ENCODE peak calls at places on chromosomes 5 and 9, in seven cellular contexts. One of them, this sample, is unnamed.

GRCh38 chr5:129377504-129377903 is 82.6 kb upstream of the ADAMTS19 start:
- DNase-seq in mesenchymal stem cell: no peak
- DNase-seq in H9: no peak
- DNase-seq in mesendoderm: no peak
- DNase-seq in IMR-90: no peak
- DNase-seq in H1: no peak
- DNase-seq in trophoblast cell: no peak
- DNase-seq in this sample: no peak

GRCh38 chr9:15113288-15113687 is 193.7 kb downstream of the TTC39B start:
- DNase-seq in trophoblast cell: no peak
- DNase-seq in mesenchymal stem cell: no peak
- DNase-seq in mesendoderm: no peak
- DNase-seq in IMR-90: no peak
- DNase-seq in H9: no peak
- DNase-seq in H1: no peak
- DNase-seq in this sample: no peak

GRCh38 chr9:26604076-26604662 is 288.4 kb downstream of the CAAP1 start:
- DNase-seq in trophoblast cell: no peak
- DNase-seq in IMR-90: no peak
- DNase-seq in H1: no peak
- DNase-seq in mesenchymal stem cell: no peak
- DNase-seq in H9: no peak
- DNase-seq in mesendoderm: no peak
- DNase-seq in this sample: no peak

GRCh38 chr5:59873113-59873512 is 20.4 kb downstream of the PDE4D start:
- DNase-seq in mesendoderm: peak; percentile 67
- DNase-seq in trophoblast cell: peak; percentile 15
- DNase-seq in mesenchymal stem cell: peak; percentile 71
- DNase-seq in H9: no peak
- DNase-seq in IMR-90: peak; percentile 74
- DNase-seq in H1: no peak
- DNase-seq in this sample: no peak

GRCh38 chr5:172642046-172642409 is 965 bp downstream of the NEURL1B start:
- DNase-seq in trophoblast cell: no peak
- DNase-seq in mesendoderm: no peak
- DNase-seq in H9: no peak
- DNase-seq in IMR-90: peak; percentile 21
- DNase-seq in mesenchymal stem cell: peak; percentile 47
- DNase-seq in H1: no peak
- DNase-seq in this sample: no peak

GRCh38 chr9:20242767-20243166 is 379.5 kb downstream of the MLLT3 start:
- DNase-seq in H1: no peak
- DNase-seq in H9: no peak
- DNase-seq in mesenchymal stem cell: no peak
- DNase-seq in IMR-90: no peak
- DNase-seq in mesendoderm: no peak
- DNase-seq in trophoblast cell: no peak
- DNase-seq in this sample: no peak

GRCh38 chr5:88829773-88830172 is 53.2 kb downstream of the MEF2C start:
- DNase-seq in H9: no peak
- DNase-seq in H1: no peak
- DNase-seq in mesenchymal stem cell: no peak
- DNase-seq in IMR-90: no peak
- DNase-seq in mesendoderm: no peak
- DNase-seq in trophoblast cell: no peak
- DNase-seq in this sample: no peak

GRCh38 chr5:68382640-68383039 is 167.1 kb downstream of the PIK3R1 start:
- DNase-seq in H1: no peak
- DNase-seq in IMR-90: peak; percentile 6
- DNase-seq in trophoblast cell: no peak
- DNase-seq in H9: no peak
- DNase-seq in mesendoderm: no peak
- DNase-seq in mesenchymal stem cell: peak; percentile 17
- DNase-seq in this sample: no peak

GRCh38 chr5:67143549-67143948 is 53.0 kb downstream of the CD180 start:
- DNase-seq in mesendoderm: no peak
- DNase-seq in H1: no peak
- DNase-seq in trophoblast cell: no peak
- DNase-seq in H9: no peak
- DNase-seq in mesenchymal stem cell: no peak
- DNase-seq in IMR-90: no peak
- DNase-seq in this sample: no peak

GRCh38 chr9:107388890-107389289 is 100.7 kb downstream of the KLF4 start:
- DNase-seq in H1: no peak
- DNase-seq in H9: no peak
- DNase-seq in IMR-90: no peak
- DNase-seq in mesenchymal stem cell: no peak
- DNase-seq in trophoblast cell: no peak
- DNase-seq in mesendoderm: no peak
- DNase-seq in this sample: no peak

GRCh38 chr9:113960748-113961147 is 84.6 kb downstream of the ZNF618 start:
- DNase-seq in mesendoderm: no peak
- DNase-seq in mesenchymal stem cell: no peak
- DNase-seq in trophoblast cell: no peak
- DNase-seq in H9: no peak
- DNase-seq in H1: no peak
- DNase-seq in IMR-90: no peak
- DNase-seq in this sample: no peak

GRCh38 chr5:138258704-138259285 is 15.6 kb downstream of the GFRA3 start:
- DNase-seq in mesendoderm: no peak
- DNase-seq in H1: no peak
- DNase-seq in IMR-90: no peak
- DNase-seq in H9: no peak
- DNase-seq in mesenchymal stem cell: no peak
- DNase-seq in trophoblast cell: no peak
- DNase-seq in this sample: no peak

GRCh38 chr5:126416266-126416925 is 6.8 kb upstream of the GRAMD2B start:
- DNase-seq in H1: no peak
- DNase-seq in mesenchymal stem cell: no peak
- DNase-seq in trophoblast cell: no peak
- DNase-seq in mesendoderm: no peak
- DNase-seq in IMR-90: no peak
- DNase-seq in H9: no peak
- DNase-seq in this sample: no peak

GRCh38 chr9:111148994-111149759 is 110.9 kb upstream of the LPAR1 start:
- DNase-seq in trophoblast cell: no peak
- DNase-seq in mesendoderm: peak; percentile 26
- DNase-seq in H1: no peak
- DNase-seq in mesenchymal stem cell: no peak
- DNase-seq in IMR-90: no peak
- DNase-seq in H9: no peak
- DNase-seq in this sample: no peak

GRCh38 chr5:173396311-173396993 is 68.2 kb upstream of the STC2 start:
- DNase-seq in trophoblast cell: no peak
- DNase-seq in H1: peak; percentile 76
- DNase-seq in IMR-90: no peak
- DNase-seq in H9: peak; percentile 76
- DNase-seq in mesenchymal stem cell: peak; percentile 16
- DNase-seq in mesendoderm: peak; percentile 75
- DNase-seq in this sample: no peak

GRCh38 chr9:124699575-124699974 is 71.5 kb downstream of the NR6A1 start:
- DNase-seq in trophoblast cell: no peak
- DNase-seq in H9: no peak
- DNase-seq in IMR-90: no peak
- DNase-seq in H1: no peak
- DNase-seq in mesendoderm: no peak
- DNase-seq in mesenchymal stem cell: no peak
- DNase-seq in this sample: no peak

GRCh38 chr5:96384353-96384752 is 48.7 kb downstream of the PCSK1 start:
- DNase-seq in IMR-90: peak; percentile 67
- DNase-seq in H9: no peak
- DNase-seq in mesenchymal stem cell: peak; percentile 60
- DNase-seq in H1: no peak
- DNase-seq in mesendoderm: peak; percentile 4
- DNase-seq in trophoblast cell: no peak
- DNase-seq in this sample: no peak

GRCh38 chr9:72386186-72386585 is 21.2 kb upstream of the ZFAND5 start:
- DNase-seq in H9: no peak
- DNase-seq in mesenchymal stem cell: no peak
- DNase-seq in mesendoderm: no peak
- DNase-seq in H1: no peak
- DNase-seq in IMR-90: no peak
- DNase-seq in trophoblast cell: no peak
- DNase-seq in this sample: no peak
- H3K23ac ChIP-seq in H9: no peak overlapping the region
- H3K23ac ChIP-seq in mesenchymal stem cell: no peak overlapping the region
- H3K23ac ChIP-seq in mesendoderm: no peak overlapping the region
- H3K23ac ChIP-seq in H1: no peak overlapping the region
- H3K23ac ChIP-seq in IMR-90: peak overlapping the region; percentile 40
- H3K23ac ChIP-seq in trophoblast cell: no peak overlapping the region
- H3K23ac ChIP-seq in this sample: no peak overlapping the region

GRCh38 chr5:6606884-6607558 is 25.8 kb downstream of the NSUN2 start:
- DNase-seq in mesendoderm: no peak
- DNase-seq in trophoblast cell: no peak
- DNase-seq in H9: no peak
- DNase-seq in mesenchymal stem cell: no peak
- DNase-seq in H1: no peak
- DNase-seq in IMR-90: no peak
- DNase-seq in this sample: no peak

GRCh38 chr5:6604341-6604740 is 28.5 kb downstream of the NSUN2 start:
- DNase-seq in IMR-90: no peak
- DNase-seq in trophoblast cell: no peak
- DNase-seq in mesendoderm: no peak
- DNase-seq in H1: no peak
- DNase-seq in mesenchymal stem cell: no peak
- DNase-seq in H9: no peak
- DNase-seq in this sample: no peak

GRCh38 chr5:6602441-6602840 is 30.4 kb downstream of the NSUN2 start:
- DNase-seq in mesenchymal stem cell: no peak
- DNase-seq in H1: no peak
- DNase-seq in mesendoderm: no peak
- DNase-seq in trophoblast cell: no peak
- DNase-seq in H9: no peak
- DNase-seq in IMR-90: no peak
- DNase-seq in this sample: no peak

GRCh38 chr5:6603643-6604042 is 29.2 kb downstream of the NSUN2 start:
- DNase-seq in mesenchymal stem cell: no peak
- DNase-seq in mesendoderm: no peak
- DNase-seq in trophoblast cell: no peak
- DNase-seq in H9: no peak
- DNase-seq in H1: no peak
- DNase-seq in IMR-90: no peak
- DNase-seq in this sample: no peak

DNA sequence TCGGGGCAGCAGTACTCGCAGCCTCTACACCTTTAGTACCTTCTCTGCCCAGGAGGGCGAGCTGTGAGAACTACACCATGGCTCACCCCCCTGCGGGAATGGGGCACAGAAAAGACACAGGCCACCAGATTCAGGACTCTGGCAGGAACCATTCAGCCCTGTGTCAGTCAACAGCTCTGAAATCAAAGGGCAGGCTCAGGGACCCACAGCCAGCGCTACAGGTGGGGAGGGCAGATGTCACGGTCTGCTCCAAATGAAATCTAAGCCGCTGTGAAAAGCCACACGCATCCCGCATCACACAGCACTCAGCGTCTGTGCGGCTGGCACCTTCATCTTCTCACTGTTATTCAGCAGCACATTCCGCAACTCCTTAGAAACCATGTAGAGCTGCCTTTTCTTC is 27.9 kb downstream of the NSUN2 start:
- DNase-seq in mesenchymal stem cell: no peak
- DNase-seq in mesendoderm: no peak
- DNase-seq in H9: no peak
- DNase-seq in H1: no peak
- DNase-seq in trophoblast cell: no peak
- DNase-seq in IMR-90: no peak
- DNase-seq in this sample: no peak
- H3K4me2 ChIP-seq in mesenchymal stem cell: no peak overlapping the region
- H3K4me2 ChIP-seq in mesendoderm: no peak overlapping the region
- H3K4me2 ChIP-seq in H9: no peak overlapping the region
- H3K4me2 ChIP-seq in H1: no peak overlapping the region
- H3K4me2 ChIP-seq in trophoblast cell: no peak overlapping the region
- H3K4me2 ChIP-seq in IMR-90: no peak overlapping the region
- H3K4me2 ChIP-seq in this sample: no peak overlapping the region

DNA sequence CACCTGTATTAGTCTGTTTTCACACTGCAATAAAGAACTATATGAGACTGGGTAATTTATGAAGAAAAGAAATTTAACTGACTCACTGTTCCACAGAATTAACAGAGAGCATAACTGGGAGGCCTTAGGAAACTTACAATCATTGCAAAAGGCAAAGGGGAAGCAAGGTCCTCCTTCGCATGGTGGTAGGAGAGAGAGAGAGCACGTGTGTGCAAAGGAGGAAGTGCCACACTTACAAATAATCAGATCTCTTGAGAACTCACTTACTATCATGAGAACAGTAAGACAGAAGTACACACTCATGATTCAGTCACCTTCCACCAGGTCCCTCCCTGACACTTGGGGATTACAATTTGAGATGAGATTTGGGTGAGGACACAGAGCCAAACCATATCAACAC is 258.7 kb downstream of the TRIM32 start:
- DNase-seq in H9: no peak
- DNase-seq in trophoblast cell: no peak
- DNase-seq in H1: no peak
- DNase-seq in IMR-90: no peak
- DNase-seq in mesenchymal stem cell: no peak
- DNase-seq in mesendoderm: no peak
- DNase-seq in this sample: no peak
- H4K8ac ChIP-seq in H9: no peak overlapping the region
- H4K8ac ChIP-seq in trophoblast cell: no peak overlapping the region
- H4K8ac ChIP-seq in H1: no peak overlapping the region
- H4K8ac ChIP-seq in IMR-90: no peak overlapping the region
- H4K8ac ChIP-seq in mesenchymal stem cell: no peak overlapping the region
- H4K8ac ChIP-seq in mesendoderm: no peak overlapping the region
- H4K8ac ChIP-seq in this sample: no peak overlapping the region

DNA sequence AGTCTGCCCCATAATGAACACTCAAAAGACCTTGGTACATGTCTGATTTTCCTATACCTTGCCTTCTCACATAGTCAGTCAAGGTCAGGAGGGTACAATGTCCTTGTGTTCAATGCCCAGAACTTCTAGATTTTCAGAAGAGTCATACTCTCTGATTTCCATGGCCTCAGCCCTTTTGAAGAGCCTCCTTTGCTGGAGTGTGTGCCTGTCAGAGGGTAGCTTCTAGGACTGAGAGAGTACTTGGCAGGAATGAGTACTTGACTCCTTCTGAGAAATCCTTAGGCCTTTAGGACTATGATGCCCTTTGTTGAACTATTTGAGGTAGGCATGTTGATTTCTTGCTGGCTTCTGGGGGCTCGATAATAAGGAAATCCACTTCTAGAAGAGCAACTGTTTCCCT is 10.5 kb upstream of the MEGF9 start:
- DNase-seq in H1: no peak
- DNase-seq in mesendoderm: no peak
- DNase-seq in mesenchymal stem cell: no peak
- DNase-seq in H9: no peak
- DNase-seq in trophoblast cell: no peak
- DNase-seq in IMR-90: no peak
- DNase-seq in this sample: no peak
- H3K23ac ChIP-seq in H1: no peak overlapping the region
- H3K23ac ChIP-seq in mesendoderm: no peak overlapping the region
- H3K23ac ChIP-seq in mesenchymal stem cell: no peak overlapping the region
- H3K23ac ChIP-seq in H9: no peak overlapping the region
- H3K23ac ChIP-seq in trophoblast cell: no peak overlapping the region
- H3K23ac ChIP-seq in IMR-90: no peak overlapping the region
- H3K23ac ChIP-seq in this sample: no peak overlapping the region

This sample was measured in neuronal stem cell.